ENCODE peak calls at places on chromosomes 2 and 18, in seven cellular contexts. X is occipital lobe; K is NCI-H1105 treated with DMSO at 0.1 percent for 48 hours; B is left cardiac atrium; W is A172; V is stimulated activated CD8-positive, alpha-beta memory T cell treated with anti-CD3 and anti-CD28 coated beads, Interleukin-2, amount 100 ng/mL, for 1 hour; H is right lobe of liver. C is an unnamed sample.
A peak's percentile ranks its signal among the peaks of the same experiment; 100 is the strongest.

GRCh38 chr2:48107326-48107925 is 201.1 kb upstream of the FBXO11 start:
- DNase-seq in B (no peak), W (peak; percentile 76), V (no peak), H (no peak), K (no peak), X (no peak), C (peak; percentile 11)

GRCh38 chr2:85717308-85718005 is 23.3 kb downstream of the GNLY start:
- DNase-seq in X (no peak), H (peak; percentile 15), K (no peak), W (no peak), B (no peak), V (no peak), C (no peak)

GRCh38 chr2:133837441-133838090 is 269.3 kb upstream of the NCKAP5 start:
- DNase-seq in H (no peak), W (peak; percentile 70), V (no peak), B (no peak), K (no peak), X (no peak), C (no peak)

GRCh38 chr2:230913812-230914211 is 11.2 kb downstream of the GPR55 start:
- DNase-seq in W (no peak), B (no peak), H (no peak), K (no peak), V (no peak), X (no peak), C (no peak)

GRCh38 chr2:203623104-203623503 is 83.3 kb upstream of the CD28 start:
- DNase-seq in K (no peak), X (no peak), H (no peak), V (no peak), W (peak; percentile 91), B (no peak), C (peak; percentile 33)

GRCh38 chr2:134319581-134320246 is 65.8 kb downstream of the MGAT5 start:
- DNase-seq in X (no peak), V (no peak), H (no peak), W (no peak), B (no peak), K (no peak), C (no peak)

GRCh38 chr2:18949871-18950597 is 360.7 kb upstream of the NT5C1B start:
- DNase-seq in V (no peak), B (no peak), K (no peak), W (peak; percentile 7), H (no peak), X (no peak), C (no peak)

GRCh38 chr2:227164745-227165350 is 424 bp downstream of the COL4A3 start:
- DNase-seq in X (no peak), W (peak; percentile 19), B (peak; percentile 45), K (no peak), V (no peak), H (peak; percentile 56), C (peak; percentile 37)

GRCh38 chr18:73487956-73488355 is 620.2 kb upstream of the NETO1 start:
- DNase-seq in H (no peak), K (no peak), B (no peak), X (no peak), W (no peak), V (no peak), C (no peak)

GRCh38 chr2:240205348-240205747 is 64.9 kb upstream of the OTOS start:
- DNase-seq in V (no peak), X (no peak), W (peak; percentile 94), B (no peak), H (peak; percentile 27), K (no peak), C (peak; percentile 80)

GRCh38 chr2:85110991-85111560 is 22.1 kb upstream of the TCF7L1 start:
- DNase-seq in X (no peak), B (no peak), H (no peak), W (peak; percentile 94), V (no peak), K (no peak), C (no peak)

GRCh38 chr18:48634491-48634890 is 95.7 kb downstream of the CTIF start:
- DNase-seq in X (no peak), V (no peak), K (no peak), H (peak; percentile 45), B (no peak), W (no peak), C (no peak)

GRCh38 chr2:103435010-103435409 is 673.2 kb downstream of the TMEM182 start:
- DNase-seq in V (no peak), B (no peak), X (no peak), W (no peak), H (no peak), K (no peak), C (peak; percentile 21)

GRCh38 chr2:66574701-66575624 is 140.0 kb downstream of the MEIS1 start:
- DNase-seq in V (no peak), B (peak; percentile 57), K (peak; percentile 79), X (peak; percentile 9), H (peak; percentile 65), W (peak; percentile 85), C (peak; percentile 83)

GRCh38 chr2:240287496-240288086 is 147.1 kb upstream of the OTOS start:
- DNase-seq in V (no peak), B (no peak), K (no peak), W (no peak), H (no peak), X (no peak), C (peak; percentile 4)

GRCh38 chr2:16890081-16890480 is 224.4 kb upstream of the CYRIA start:
- DNase-seq in W (no peak), V (no peak), X (no peak), B (no peak), K (no peak), H (no peak), C (no peak)

GRCh38 chr2:72263781-72264060 is 116.1 kb upstream of the CYP26B1 start:
- DNase-seq in K (no peak), V (no peak), X (peak; percentile 8), B (no peak), H (no peak), W (no peak), C (no peak)

GRCh38 chr2:20052872-20053281 is 1.4 kb upstream of the LAPTM4A start:
- DNase-seq in K (peak; percentile 67), B (peak; percentile 82), V (no peak), X (no peak), W (peak; percentile 79), H (no peak), C (peak; percentile 80)

GRCh38 chr2:11583840-11584529 is 50.1 kb downstream of the GREB1 start:
- DNase-seq in B (peak; percentile 70), H (peak; percentile 71), V (peak; percentile 20), X (peak; percentile 85), K (peak; percentile 23), W (peak; percentile 90), C (peak; percentile 78)

GRCh38 chr2:72330673-72331072 is 183.0 kb upstream of the CYP26B1 start:
- DNase-seq in H (no peak), B (no peak), V (no peak), X (no peak), W (no peak), K (peak; percentile 55), C (no peak)

GRCh38 chr2:200171761-200172482 is 134.6 kb upstream of the SPATS2L start:
- DNase-seq in B (no peak), H (no peak), K (no peak), W (no peak), X (no peak), V (no peak), C (no peak)

GRCh38 chr2:28271231-28271913 is 121.3 kb upstream of the FOSL2 start:
- DNase-seq in B (no peak), W (no peak), H (no peak), V (no peak), K (no peak), X (no peak), C (no peak)

GRCh38 chr18:28411806-28412205 is 234.9 kb upstream of the CDH2 start:
- DNase-seq in H (no peak), K (no peak), W (no peak), X (no peak), B (peak; percentile 44), V (no peak), C (no peak)

GRCh38 chr2:48725696-48726494 is 29.6 kb downstream of the LHCGR start:
- DNase-seq in K (no peak), B (no peak), H (no peak), V (no peak), W (no peak), X (no peak), C (no peak)

GRCh38 chr2:25257931-25258771 is 83.6 kb downstream of the DNMT3A start:
- DNase-seq in K (no peak), W (no peak), X (no peak), B (no peak), V (no peak), H (no peak), C (no peak)

GRCh38 chr2:157822993-157823392 is 53.1 kb downstream of the ACVR1 start:
- DNase-seq in V (no peak), X (no peak), B (no peak), H (no peak), K (no peak), W (peak; percentile 52), C (no peak)

GRCh38 chr2:66555511-66556324 is 120.8 kb downstream of the MEIS1 start:
- DNase-seq in H (no peak), K (peak; percentile 63), X (no peak), B (peak; percentile 41), W (no peak), V (no peak), C (no peak)

GRCh38 chr18:48827321-48828200 is 123.2 kb downstream of the SMAD7 start:
- DNase-seq in X (no peak), V (no peak), W (no peak), B (no peak), H (peak; percentile 37), K (peak; percentile 17), C (no peak)

GRCh38 chr18:11310476-11311086 is 161.2 kb upstream of the PIEZO2 start:
- DNase-seq in B (peak; percentile 40), K (peak; percentile 35), H (peak; percentile 68), X (no peak), W (peak; percentile 77), V (no peak), C (peak; percentile 50)

GRCh38 chr2:46784278-46784677 is 131.3 kb downstream of the MCFD2 start:
- DNase-seq in K (no peak), H (no peak), X (no peak), W (no peak), V (no peak), B (no peak), C (no peak)

GRCh38 chr2:239806276-239806675 is 218.9 kb downstream of the NDUFA10 start:
- DNase-seq in H (no peak), W (no peak), K (no peak), B (no peak), V (no peak), X (no peak), C (no peak)

GRCh38 chr2:102520009-102520408 is 47.0 kb downstream of the SLC9A4 start:
- DNase-seq in V (no peak), H (no peak), W (peak; percentile 23), B (no peak), K (peak; percentile 48), X (no peak), C (peak; percentile 56)

GRCh38 chr18:49167084-49167483 is 216.3 kb upstream of the SMAD7 start:
- DNase-seq in X (no peak), K (no peak), B (no peak), H (no peak), W (no peak), V (no peak), C (no peak)

GRCh38 chr2:10982931-10983701 is 71.4 kb downstream of the KCNF1 start:
- DNase-seq in H (peak; percentile 45), K (no peak), X (peak; percentile 35), V (no peak), W (no peak), B (peak; percentile 57), C (no peak)

GRCh38 chr2:48721158-48721557 is 34.4 kb downstream of the LHCGR start:
- DNase-seq in H (no peak), X (no peak), K (no peak), V (no peak), B (no peak), W (no peak), C (no peak)